ENCODE peak calls at places on chromosome 2, in eight cellular contexts. K is PC-3; E is astrocyte of the spinal cord; Y is GM12864; V is lung; H is CD8-positive, alpha-beta memory T cell; I is body of pancreas; D is K562. M is an unnamed sample.

GRCh38 chr2:189581354-189582139 is 961 bp upstream of the SLC40A1 start:
- DNase-seq in K (peak), E (no peak), Y (no peak), V (no peak), H (peak), I (peak), D (peak), M (no peak)

GRCh38 chr2:154484338-154485099 is 214.0 kb upstream of the KCNJ3 start:
- DNase-seq in K (no peak), E (no peak), Y (no peak), V (no peak), H (no peak), I (no peak), D (no peak), M (no peak)

GRCh38 chr2:33532146-33532545 is 55.7 kb downstream of the RASGRP3 start:
- DNase-seq in K (no peak), E (no peak), Y (no peak), V (no peak), H (no peak), I (no peak), D (no peak), M (no peak)

GRCh38 chr2:19235308-19235707 is 123.1 kb downstream of the OSR1 start:
- DNase-seq in K (no peak), E (peak), Y (no peak), V (no peak), H (no peak), I (no peak), D (no peak), M (peak)

GRCh38 chr2:215914777-215915165 is 98.6 kb downstream of the MREG start:
- DNase-seq in K (no peak), E (no peak), Y (no peak), V (no peak), H (no peak), I (no peak), D (no peak), M (no peak)

GRCh38 chr2:218583983-218584850 is 15.6 kb downstream of the CNOT9 start:
- DNase-seq in K (no peak), E (no peak), Y (no peak), V (no peak), H (no peak), I (no peak), D (no peak), M (no peak)

GRCh38 chr2:134862674-134863073 is 24.3 kb downstream of the ACMSD start:
- DNase-seq in K (no peak), E (no peak), Y (no peak), V (no peak), H (no peak), I (no peak), D (no peak), M (no peak)

GRCh38 chr2:206718296-206718695 is at the start of gene DYTN:
- DNase-seq in K (no peak), E (no peak), Y (no peak), V (no peak), H (no peak), I (no peak), D (no peak), M (no peak)

GRCh38 chr2:101860157-101860556 is 131.6 kb upstream of the IL1R2 start:
- DNase-seq in K (no peak), E (no peak), Y (no peak), V (no peak), H (no peak), I (no peak), D (no peak), M (no peak)

GRCh38 chr2:240575101-240575965 is 7.0 kb downstream of the RNPEPL1 start:
- DNase-seq in K (no peak), E (no peak), Y (no peak), V (no peak), H (no peak), I (no peak), D (no peak), M (no peak)

GRCh38 chr2:157897106-157897971 is 21.2 kb upstream of the ACVR1 start:
- DNase-seq in K (no peak), E (no peak), Y (peak), V (no peak), H (peak), I (no peak), D (no peak), M (no peak)

GRCh38 chr2:217162533-217162932 is 302.7 kb upstream of the TNP1 start:
- DNase-seq in K (peak), E (peak), Y (no peak), V (no peak), H (peak), I (no peak), D (peak), M (peak)

GRCh38 chr2:102064679-102065674 is 73.2 kb downstream of the IL1R2 start:
- DNase-seq in K (no peak), E (no peak), Y (no peak), V (no peak), H (no peak), I (no peak), D (peak), M (no peak)

GRCh38 chr2:232028631-232029030 is 67.1 kb downstream of the DIS3L2 start:
- DNase-seq in K (no peak), E (peak), Y (no peak), V (no peak), H (no peak), I (peak), D (no peak), M (peak)

GRCh38 chr2:6864251-6864758 is 1.4 kb downstream of the CMPK2 start:
- DNase-seq in K (no peak), E (no peak), Y (no peak), V (no peak), H (no peak), I (no peak), D (no peak), M (no peak)

GRCh38 chr2:128504242-128505149 is 185.8 kb upstream of the HS6ST1 start:
- DNase-seq in K (no peak), E (no peak), Y (no peak), V (no peak), H (no peak), I (no peak), D (no peak), M (no peak)

GRCh38 chr2:24086241-24086640 is 1.6 kb upstream of the TP53I3 start:
- DNase-seq in K (no peak), E (no peak), Y (no peak), V (no peak), H (no peak), I (no peak), D (no peak), M (no peak)

GRCh38 chr2:58906151-58906645 is 665.1 kb upstream of the FANCL start:
- DNase-seq in K (peak), E (no peak), Y (no peak), V (no peak), H (no peak), I (no peak), D (no peak), M (no peak)

GRCh38 chr2:170396799-170397459 is 219.0 kb downstream of the MYO3B start:
- DNase-seq in K (peak), E (peak), Y (no peak), V (no peak), H (no peak), I (no peak), D (no peak), M (no peak)

DNA sequence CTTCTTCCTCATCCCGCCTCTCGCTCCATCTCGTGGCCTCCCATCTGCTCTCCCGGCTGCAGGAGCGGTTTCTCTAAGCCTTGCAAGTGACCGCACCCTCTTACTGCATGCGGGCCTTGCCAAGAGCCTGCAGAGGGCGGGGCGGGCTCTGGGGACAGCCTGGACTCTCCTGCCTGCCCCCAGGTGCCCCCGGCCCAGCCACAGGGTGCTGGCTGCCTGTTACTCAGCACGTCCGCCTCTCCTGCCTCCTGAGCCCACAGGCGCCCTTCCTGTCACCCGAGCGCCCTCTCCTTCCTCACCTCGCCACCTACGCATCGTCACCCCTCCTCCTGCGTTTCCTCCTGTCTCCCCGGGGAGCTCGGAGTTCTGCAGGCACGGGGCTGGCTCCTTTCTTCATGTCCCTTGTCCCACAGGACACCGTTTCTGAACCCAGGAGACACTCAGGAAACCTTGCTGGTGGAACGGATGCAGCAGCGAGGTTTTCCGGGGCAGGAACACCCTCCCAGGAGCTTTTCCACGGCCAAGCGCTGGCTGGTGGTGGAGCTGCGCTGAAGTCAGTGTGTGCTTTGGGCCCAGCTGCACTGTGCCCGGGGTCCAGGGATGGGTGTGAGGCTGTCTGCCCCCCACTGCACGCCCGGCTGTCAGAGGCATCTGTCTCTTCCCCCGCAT is 28.5 kb downstream of the HPCAL1 start:
- DNase-seq in K (peak), E (no peak), Y (no peak), V (peak), H (peak), I (peak), D (peak), M (peak)
- H3K4me3 ChIP-seq in K (no peak), E (no peak), Y (peak), V (no peak), H (peak), I (no peak), D (no peak), M (no peak)

GRCh38 chr2:26782876-26783704 is 2.8 kb upstream of the CENPA start:
- DNase-seq in K (no peak), E (no peak), Y (no peak), V (no peak), H (no peak), I (no peak), D (no peak), M (no peak)

GRCh38 chr2:26784570-26785234 is 1.2 kb upstream of the CENPA start:
- DNase-seq in K (no peak), E (no peak), Y (no peak), V (no peak), H (no peak), I (no peak), D (no peak), M (no peak)

GRCh38 chr2:26785431-26786206 is at the start of gene CENPA:
- DNase-seq in K (peak), E (peak), Y (peak), V (peak), H (peak), I (peak), D (peak), M (peak)

GRCh38 chr2:26786207-26787023 is 559 bp downstream of the CENPA start:
- DNase-seq in K (peak), E (no peak), Y (no peak), V (no peak), H (no peak), I (no peak), D (no peak), M (no peak)
- H3K4me3 ChIP-seq in K (peak), E (peak), Y (peak), V (peak), H (peak), I (peak), D (peak), M (peak)

GRCh38 chr2:43136011-43136799 is 90.2 kb downstream of the ZFP36L2 start:
- DNase-seq in K (no peak), E (no peak), Y (no peak), V (no peak), H (no peak), I (no peak), D (no peak), M (no peak)
- H3K4me3 ChIP-seq in K (no peak), E (no peak), Y (no peak), V (no peak), H (peak), I (no peak), D (no peak), M (no peak)

GRCh38 chr2:65662654-65663432 is 230.4 kb upstream of the SPRED2 start:
- DNase-seq in K (peak), E (peak), Y (no peak), V (no peak), H (no peak), I (no peak), D (no peak), M (peak)
- H3K4me3 ChIP-seq in K (peak), E (peak), Y (no peak), V (no peak), H (no peak), I (no peak), D (no peak), M (no peak)

GRCh38 chr2:12720181-12720580 is 3.4 kb downstream of the TRIB2 start:
- DNase-seq in K (no peak), E (peak), Y (no peak), V (no peak), H (no peak), I (no peak), D (no peak), M (no peak)
- H3K4me3 ChIP-seq in K (peak), E (peak), Y (no peak), V (peak), H (peak), I (no peak), D (no peak), M (peak)

DNA sequence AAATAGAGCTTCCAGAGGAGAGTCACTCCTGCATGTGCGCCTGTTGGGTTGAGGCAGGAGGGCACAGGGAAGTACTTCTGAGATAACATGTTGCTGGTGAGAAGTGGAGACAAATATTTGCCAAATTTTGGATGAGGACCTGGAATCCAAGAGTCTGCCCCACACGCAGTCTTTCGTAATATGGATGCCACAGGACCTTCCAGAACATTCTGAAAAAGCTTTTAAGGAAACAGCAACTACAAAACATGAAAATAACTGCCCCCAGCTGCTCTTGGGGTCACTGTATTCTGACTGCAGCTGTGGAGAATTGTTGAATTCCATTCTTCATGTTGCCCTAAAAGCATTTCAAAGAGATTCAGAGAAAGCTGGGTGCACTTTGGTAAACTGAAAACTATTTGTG is 227.5 kb downstream of the C1D start:
- DNase-seq in K (no peak), E (no peak), Y (no peak), V (no peak), H (no peak), I (no peak), D (no peak), M (no peak)
- H3K4me3 ChIP-seq in K (no peak), E (no peak), Y (no peak), V (no peak), H (no peak), I (no peak), D (no peak), M (no peak)

GRCh38 chr2:63047193-63047533 is 3.5 kb upstream of the OTX1 start:
- DNase-seq in K (no peak), E (no peak), Y (no peak), V (no peak), H (no peak), I (no peak), D (no peak), M (no peak)
- H3K4me3 ChIP-seq in K (no peak), E (no peak), Y (peak), V (no peak), H (no peak), I (no peak), D (no peak), M (no peak)

GRCh38 chr2:224400174-224400810 is 1.6 kb downstream of the FAM124B start:
- DNase-seq in K (no peak), E (no peak), Y (no peak), V (no peak), H (no peak), I (no peak), D (no peak), M (no peak)

GRCh38 chr2:224403657-224404056 is 1.8 kb upstream of the FAM124B start:
- DNase-seq in K (no peak), E (no peak), Y (no peak), V (no peak), H (no peak), I (no peak), D (no peak), M (no peak)

GRCh38 chr2:224400886-224401632 is 848 bp downstream of the FAM124B start:
- DNase-seq in K (no peak), E (no peak), Y (no peak), V (no peak), H (no peak), I (no peak), D (peak), M (no peak)

GRCh38 chr2:224404766-224405165 is 2.9 kb upstream of the FAM124B start:
- DNase-seq in K (no peak), E (no peak), Y (no peak), V (no peak), H (no peak), I (no peak), D (no peak), M (no peak)

DNA sequence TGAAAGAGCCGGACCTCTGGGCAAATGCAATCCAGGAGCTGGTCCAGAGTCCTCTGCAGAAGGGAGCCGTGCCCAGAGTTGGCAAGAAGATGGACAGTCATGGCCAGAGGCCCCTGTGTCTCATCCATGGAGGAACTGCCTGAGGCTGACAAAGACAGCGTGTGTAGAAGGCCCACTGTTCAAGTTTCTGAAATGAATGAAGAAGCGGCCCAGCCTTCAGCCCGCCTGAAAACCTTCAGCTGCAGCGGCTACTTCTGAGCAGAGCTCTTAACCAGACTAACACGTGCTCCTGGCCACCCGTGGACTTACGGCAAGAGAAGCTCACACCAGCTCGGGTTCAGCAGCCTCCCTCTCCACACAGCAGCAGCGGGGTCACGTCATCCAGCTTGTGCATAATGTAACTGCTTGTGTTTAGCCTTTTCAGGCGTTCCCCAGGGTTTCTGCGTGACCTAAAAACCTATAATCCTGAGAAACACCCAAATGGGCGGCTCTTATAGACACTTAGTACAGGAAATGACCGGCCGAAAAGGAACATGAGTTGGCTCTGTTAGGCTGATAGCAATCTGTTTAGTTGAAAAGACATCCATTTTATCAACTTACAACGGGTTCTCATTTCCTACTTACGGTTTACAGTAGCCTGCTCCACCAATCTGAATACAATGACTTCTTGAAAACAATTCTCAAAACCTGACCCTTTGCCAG is at the start of gene FAM124B:
- DNase-seq in K (no peak), E (peak), Y (peak), V (peak), H (peak), I (peak), D (peak), M (peak)
- H3K4me3 ChIP-seq in K (no peak), E (no peak), Y (no peak), V (peak), H (peak), I (no peak), D (peak), M (no peak)

M was measured in skeletal muscle cell.